ENCODE peak calls at places on chromosomes 4 and X, in four cellular contexts. One of them, this sample, is unnamed.

GRCh38 chr4:145482209-145483021 is 762 bp downstream of the SMAD1 start:
- DNase-seq in endodermal cell: peak
- DNase-seq in left cardiac atrium: peak
- DNase-seq in Peyer's patch: peak
- DNase-seq in this sample: peak

GRCh38 chr4:59247032-59247431 is 1953.1 kb upstream of the ADGRL3 start:
- DNase-seq in left cardiac atrium: no peak
- DNase-seq in Peyer's patch: no peak
- DNase-seq in endodermal cell: no peak
- DNase-seq in this sample: no peak

GRCh38 chr4:76590847-76591281 is 155.8 kb downstream of the SHROOM3 start:
- DNase-seq in left cardiac atrium: no peak
- DNase-seq in Peyer's patch: no peak
- DNase-seq in endodermal cell: no peak
- DNase-seq in this sample: peak

GRCh38 chr4:81651500-81651899 is 179.8 kb upstream of the RASGEF1B start:
- DNase-seq in endodermal cell: no peak
- DNase-seq in left cardiac atrium: no peak
- DNase-seq in Peyer's patch: no peak
- DNase-seq in this sample: peak

GRCh38 chr4:53899544-53900274 is 164.7 kb downstream of the CHIC2 start:
- DNase-seq in left cardiac atrium: no peak
- DNase-seq in endodermal cell: no peak
- DNase-seq in Peyer's patch: no peak
- DNase-seq in this sample: no peak

GRCh38 chrX:56764975-56765791 is 36.1 kb downstream of the NBDY start:
- DNase-seq in endodermal cell: no peak
- DNase-seq in left cardiac atrium: no peak
- DNase-seq in Peyer's patch: peak
- DNase-seq in this sample: no peak

GRCh38 chr4:101967697-101968346 is 177.3 kb downstream of the BANK1 start:
- DNase-seq in left cardiac atrium: no peak
- DNase-seq in endodermal cell: no peak
- DNase-seq in Peyer's patch: no peak
- DNase-seq in this sample: no peak

GRCh38 chr4:165692082-165692481 is 181.0 kb upstream of the TLL1 start:
- DNase-seq in Peyer's patch: no peak
- DNase-seq in endodermal cell: no peak
- DNase-seq in left cardiac atrium: no peak
- DNase-seq in this sample: no peak

GRCh38 chr4:169899295-169899694 is 126.9 kb downstream of the MFAP3L start:
- DNase-seq in Peyer's patch: no peak
- DNase-seq in left cardiac atrium: no peak
- DNase-seq in endodermal cell: no peak
- DNase-seq in this sample: no peak

This sample was measured in ELF-1.